ENCODE peak calls at places on chromosomes 2 and 18, in eight cellular contexts. N is naive thymus-derived CD4-positive, alpha-beta T cell; F is Caco-2; A is coronary artery; Z is adrenal gland; K is sigmoid colon; B is neuronal stem cell; P is lower lobe of right lung. R is an unnamed sample.
A peak's percentile ranks its signal among the peaks of the same experiment; 100 is the strongest.

GRCh38 chr2:232353660-232354059 is 24.9 kb upstream of the ALPP start:
- DNase-seq in N (no peak), F (no peak), A (no peak), Z (no peak), K (peak; percentile 35), B (no peak), P (peak; percentile 5), R (no peak)

GRCh38 chr2:13682878-13683277 is 949.6 kb upstream of the LRATD1 start:
- DNase-seq in N (no peak), F (no peak), A (no peak), Z (peak; percentile 6), K (no peak), B (no peak), P (no peak), R (no peak)

GRCh38 chr2:82834893-82835292 is 1624.2 kb downstream of the SUCLG1 start:
- DNase-seq in N (no peak), F (no peak), A (no peak), Z (no peak), K (no peak), B (no peak), P (no peak), R (no peak)

GRCh38 chr2:181228661-181229060 is 228.5 kb upstream of the ITGA4 start:
- DNase-seq in N (no peak), F (no peak), A (no peak), Z (no peak), K (no peak), B (no peak), P (no peak), R (no peak)

GRCh38 chr2:24228470-24228869 is 53.6 kb downstream of the FAM228A start:
- DNase-seq in N (no peak), F (no peak), A (no peak), Z (no peak), K (no peak), B (no peak), P (no peak), R (no peak)

GRCh38 chr2:31075936-31076590 is 62.2 kb downstream of the GALNT14 start:
- DNase-seq in N (no peak), F (no peak), A (no peak), Z (no peak), K (no peak), B (no peak), P (no peak), R (no peak)

GRCh38 chr2:119849838-119850565 is 90.3 kb downstream of the PTPN4 start:
- DNase-seq in N (no peak), F (no peak), A (no peak), Z (no peak), K (no peak), B (no peak), P (no peak), R (no peak)

GRCh38 chr2:219576505-219577388 is 4.6 kb downstream of the INHA start:
- DNase-seq in N (no peak), F (peak; percentile 71), A (no peak), Z (peak; percentile 54), K (no peak), B (no peak), P (no peak), R (no peak)

GRCh38 chr2:45777996-45778719 is 126.7 kb downstream of the PRKCE start:
- DNase-seq in N (no peak), F (no peak), A (no peak), Z (no peak), K (peak; percentile 39), B (no peak), P (no peak), R (no peak)

GRCh38 chr2:143475131-143475784 is 346.0 kb downstream of the ARHGAP15 start:
- DNase-seq in N (no peak), F (no peak), A (no peak), Z (no peak), K (no peak), B (no peak), P (peak; percentile 39), R (no peak)

GRCh38 chr2:219629976-219630695 is 2.7 kb downstream of the SLC4A3 start:
- DNase-seq in N (no peak), F (no peak), A (no peak), Z (peak; percentile 74), K (peak; percentile 48), B (no peak), P (no peak), R (no peak)

GRCh38 chr18:48184118-48184517 is 225.1 kb downstream of the ZBTB7C start:
- DNase-seq in N (no peak), F (no peak), A (no peak), Z (peak; percentile 83), K (no peak), B (no peak), P (no peak), R (no peak)

GRCh38 chr2:137002911-137003310 is 237.6 kb downstream of the THSD7B start:
- DNase-seq in N (no peak), F (no peak), A (no peak), Z (no peak), K (no peak), B (no peak), P (no peak), R (no peak)

GRCh38 chr2:136994793-136995192 is 229.4 kb downstream of the THSD7B start:
- DNase-seq in N (no peak), F (no peak), A (no peak), Z (no peak), K (no peak), B (no peak), P (no peak), R (no peak)

GRCh38 chr2:137000790-137001189 is 235.4 kb downstream of the THSD7B start:
- DNase-seq in N (no peak), F (no peak), A (no peak), Z (no peak), K (no peak), B (no peak), P (no peak), R (no peak)

DNA sequence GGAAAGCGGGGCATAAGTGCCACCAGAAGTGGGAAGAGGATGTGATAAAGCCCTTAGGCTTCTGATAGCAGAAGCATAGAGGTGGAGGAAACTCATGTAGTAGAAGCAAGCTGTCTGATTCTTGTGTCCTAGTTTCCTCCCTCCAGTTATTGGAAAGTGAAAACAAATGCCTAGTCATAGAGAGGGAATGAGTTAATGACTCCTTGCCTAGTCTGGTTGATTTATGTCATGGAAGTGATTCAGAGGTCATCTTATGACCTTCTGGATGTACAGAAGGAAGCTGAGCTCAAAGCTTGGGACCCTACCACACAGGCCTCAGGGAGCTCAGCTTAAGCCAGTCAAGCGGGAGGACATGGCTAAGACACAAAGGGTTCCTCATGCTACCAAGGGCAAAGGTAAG is 232.2 kb downstream of the THSD7B start:
- DNase-seq in N (no peak), F (no peak), A (no peak), Z (no peak), K (no peak), B (no peak), P (no peak), R (no peak)
- H3K4me3 ChIP-seq in N (no peak overlapping the region), F (no peak overlapping the region), A (no peak overlapping the region), Z (no peak overlapping the region), K (no peak overlapping the region), B (no peak overlapping the region), P (no peak overlapping the region), R (no peak overlapping the region)

DNA sequence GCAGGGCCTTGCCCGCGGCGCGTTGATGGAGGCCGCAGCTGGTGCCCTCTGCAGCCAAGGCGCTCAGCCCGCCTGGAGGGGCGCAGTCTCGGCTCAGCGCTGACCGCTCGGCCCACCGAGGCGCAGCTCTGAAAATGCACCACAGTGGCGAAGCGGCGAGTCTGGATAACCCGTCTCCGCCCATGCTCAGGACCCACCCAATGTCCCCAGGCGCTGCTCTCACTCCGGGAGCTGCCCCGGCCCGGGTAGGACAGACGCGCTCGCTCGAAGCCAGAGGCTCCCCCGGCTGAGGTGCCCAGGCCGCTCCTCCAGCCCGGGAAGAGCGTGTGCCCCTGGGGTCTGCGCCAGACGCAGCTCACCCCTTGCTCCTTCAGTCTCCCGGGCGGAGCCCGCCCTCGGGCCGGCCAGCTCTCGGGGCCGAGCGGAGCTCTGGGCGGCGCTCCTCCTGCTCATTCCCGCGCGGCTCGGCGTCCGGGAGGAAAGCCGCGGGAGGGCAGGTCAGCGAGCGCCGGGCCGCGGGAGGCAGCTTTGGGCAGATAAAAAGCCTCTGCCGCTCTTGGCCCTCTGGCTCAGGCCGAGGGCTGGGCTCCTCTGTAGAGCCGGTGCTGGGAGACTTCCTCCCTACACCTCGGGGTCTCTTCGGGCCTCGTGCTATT is 1.6 kb upstream of the TBR1 start:
- DNase-seq in N (no peak), F (peak; percentile 65), A (no peak), Z (peak; percentile 29), K (no peak), B (peak; percentile 63), P (no peak), R (no peak)
- H3K4me3 ChIP-seq in N (peak overlapping the region; percentile 43), F (peak overlapping the region; percentile 51), A (peak overlapping the region; percentile 74), Z (no peak overlapping the region), K (peak overlapping the region; percentile 41), B (peak overlapping the region; percentile 47), P (peak overlapping the region; percentile 52), R (peak overlapping the region; percentile 51)

GRCh38 chr2:205814039-205814364 is 131.7 kb downstream of the NRP2 start:
- DNase-seq in N (no peak), F (no peak), A (no peak), Z (no peak), K (no peak), B (no peak), P (no peak), R (no peak)
- H3K4me3 ChIP-seq in N (no peak overlapping the region), F (no peak overlapping the region), A (no peak overlapping the region), Z (no peak overlapping the region), K (no peak overlapping the region), B (no peak overlapping the region), P (no peak overlapping the region), R (no peak overlapping the region)

DNA sequence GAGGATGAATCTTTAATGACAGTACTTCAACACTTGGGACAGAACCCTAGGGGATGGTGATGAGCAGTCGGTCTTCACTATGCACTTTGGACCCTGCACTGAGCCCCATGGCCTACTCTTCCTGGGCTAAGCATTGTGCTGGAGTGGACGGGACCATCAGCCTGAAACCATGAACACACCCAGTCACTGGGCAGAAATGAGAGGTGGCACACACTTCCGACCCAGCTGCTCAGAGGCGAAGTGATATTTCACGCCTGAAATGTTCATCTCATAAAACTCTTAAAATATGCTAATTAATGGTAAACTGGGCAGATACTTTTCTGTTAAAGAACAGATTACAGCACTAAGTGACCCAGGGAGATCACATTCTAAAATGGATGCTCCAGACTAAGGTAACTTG is 150.3 kb upstream of the NDUFV2 start:
- DNase-seq in N (no peak), F (no peak), A (no peak), Z (no peak), K (no peak), B (no peak), P (no peak), R (no peak)
- H3K4me3 ChIP-seq in N (no peak overlapping the region), F (no peak overlapping the region), A (no peak overlapping the region), Z (no peak overlapping the region), K (no peak overlapping the region), B (no peak overlapping the region), P (no peak overlapping the region), R (no peak overlapping the region)

DNA sequence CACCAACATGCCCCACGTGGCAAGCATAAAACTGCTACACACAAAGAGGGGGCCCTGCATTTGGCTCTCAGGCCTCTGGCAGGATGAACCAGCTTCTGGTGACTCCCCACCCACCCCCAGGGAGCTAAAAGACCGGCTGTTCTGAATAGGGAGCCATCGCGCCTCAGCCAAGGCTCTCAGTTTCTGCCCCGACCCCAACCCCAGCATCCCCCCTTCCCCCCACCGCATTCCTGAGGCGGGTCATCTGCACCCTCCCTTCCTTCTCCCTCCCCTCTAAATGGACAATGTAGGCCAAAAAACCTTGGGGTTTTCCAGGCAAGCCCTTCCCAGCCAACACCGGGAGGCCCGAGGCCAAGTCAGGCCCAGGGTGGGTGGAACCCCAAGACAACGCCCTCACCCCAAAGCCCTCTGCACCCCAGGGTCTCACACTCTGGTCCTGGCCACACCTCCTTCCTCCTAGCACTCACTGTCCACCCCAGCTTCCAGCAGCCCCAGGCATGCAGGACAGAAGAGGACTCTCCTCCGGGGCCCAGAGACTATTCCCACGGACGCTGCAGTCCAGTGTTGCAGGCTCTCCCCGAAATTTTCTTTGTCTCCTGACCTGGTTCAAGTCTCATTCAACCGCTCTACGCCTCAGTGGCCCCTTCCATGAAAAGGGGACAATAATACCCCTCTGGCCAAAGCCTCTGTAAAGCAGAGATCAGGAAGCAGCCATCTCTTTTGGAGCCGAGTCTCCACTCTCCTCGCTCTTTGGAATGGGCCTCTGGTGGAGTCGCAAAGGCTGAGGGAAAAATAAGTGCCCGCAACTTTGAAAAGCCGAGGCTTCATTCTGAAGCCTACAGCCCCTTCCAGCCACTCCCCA is 5.5 kb downstream of the CYP26B1 start:
- DNase-seq in N (no peak), F (peak; percentile 28), A (peak; percentile 72), Z (no peak), K (peak; percentile 52), B (no peak), P (no peak), R (no peak)
- H3K4me3 ChIP-seq in N (no peak overlapping the region), F (no peak overlapping the region), A (peak overlapping the region; percentile 80), Z (no peak overlapping the region), K (no peak overlapping the region), B (no peak overlapping the region), P (no peak overlapping the region), R (no peak overlapping the region)

R was measured in GM06990.